ENCODE peak calls at places on chromosomes 1 and 21, in four cellular contexts. One of them, this sample, is unnamed.

GRCh38 chr1:9602794-9603167 is 14.1 kb downstream of the TMEM201 start:
- DNase-seq in K562: no peak
- DNase-seq in HCT116: no peak
- DNase-seq in GM12878: no peak
- DNase-seq in this sample: no peak

GRCh38 chr1:152654110-152654509 is 9.1 kb upstream of the LCE2D start:
- DNase-seq in K562: peak; percentile 65
- DNase-seq in HCT116: peak; percentile 32
- DNase-seq in GM12878: no peak
- DNase-seq in this sample: peak; percentile 77

GRCh38 chr1:159091547-159092397 is 15.2 kb upstream of the AIM2 start:
- DNase-seq in K562: no peak
- DNase-seq in HCT116: no peak
- DNase-seq in GM12878: no peak
- DNase-seq in this sample: no peak

GRCh38 chr21:28447453-28447852 is 545.2 kb downstream of the LTN1 start:
- DNase-seq in K562: no peak
- DNase-seq in HCT116: no peak
- DNase-seq in GM12878: no peak
- DNase-seq in this sample: no peak

GRCh38 chr1:221392453-221392852 is 349.4 kb downstream of the DUSP10 start:
- DNase-seq in K562: no peak
- DNase-seq in HCT116: no peak
- DNase-seq in GM12878: no peak
- DNase-seq in this sample: no peak

GRCh38 chr21:25657140-25657539 is 18.1 kb downstream of the JAM2 start:
- DNase-seq in K562: no peak
- DNase-seq in HCT116: peak; percentile 0
- DNase-seq in GM12878: no peak
- DNase-seq in this sample: no peak

GRCh38 chr1:66175581-66175980 is 358.4 kb upstream of the SGIP1 start:
- DNase-seq in K562: no peak
- DNase-seq in HCT116: no peak
- DNase-seq in GM12878: no peak
- DNase-seq in this sample: no peak

GRCh38 chr21:44876849-44877575 is 3.5 kb upstream of the PTTG1IP start:
- DNase-seq in K562: no peak
- DNase-seq in HCT116: no peak
- DNase-seq in GM12878: no peak
- DNase-seq in this sample: no peak

GRCh38 chr1:199282910-199283309 is 644.1 kb downstream of the PTPRC start:
- DNase-seq in K562: no peak
- DNase-seq in HCT116: no peak
- DNase-seq in GM12878: no peak
- DNase-seq in this sample: no peak

GRCh38 chr1:40634901-40635655 is 30.4 kb downstream of the RIMS3 start:
- DNase-seq in K562: no peak
- DNase-seq in HCT116: no peak
- DNase-seq in GM12878: no peak
- DNase-seq in this sample: no peak

GRCh38 chr21:32807717-32808380 is 36.3 kb upstream of the PAXBP1 start:
- DNase-seq in K562: no peak
- DNase-seq in HCT116: no peak
- DNase-seq in GM12878: no peak
- DNase-seq in this sample: peak; percentile 33

GRCh38 chr1:19110266-19110927 is 99.7 kb downstream of the UBR4 start:
- DNase-seq in K562: no peak
- DNase-seq in HCT116: no peak
- DNase-seq in GM12878: no peak
- DNase-seq in this sample: no peak

GRCh38 chr1:210332719-210333398 is 4.2 kb downstream of the HHAT start:
- DNase-seq in K562: no peak
- DNase-seq in HCT116: no peak
- DNase-seq in GM12878: peak; percentile 90
- DNase-seq in this sample: no peak

GRCh38 chr1:12572506-12572905 is 45.5 kb downstream of the DHRS3 start:
- DNase-seq in K562: no peak
- DNase-seq in HCT116: no peak
- DNase-seq in GM12878: no peak
- DNase-seq in this sample: no peak

GRCh38 chr1:98046031-98046641 is 125.3 kb upstream of the DPYD start:
- DNase-seq in K562: no peak
- DNase-seq in HCT116: no peak
- DNase-seq in GM12878: no peak
- DNase-seq in this sample: no peak

GRCh38 chr21:39087238-39087975 is 95.8 kb downstream of the PSMG1 start:
- DNase-seq in K562: no peak
- DNase-seq in HCT116: no peak
- DNase-seq in GM12878: no peak
- DNase-seq in this sample: no peak

GRCh38 chr1:215957692-215958091 is 390.6 kb downstream of the KCTD3 start:
- DNase-seq in K562: no peak
- DNase-seq in HCT116: no peak
- DNase-seq in GM12878: no peak
- DNase-seq in this sample: no peak

GRCh38 chr1:110339427-110340206 is 440 bp downstream of the RBM15 start:
- DNase-seq in K562: peak; percentile 70
- DNase-seq in HCT116: no peak
- DNase-seq in GM12878: no peak
- DNase-seq in this sample: peak; percentile 18

GRCh38 chr1:6491480-6491962 is at the start of gene PLEKHG5:
- DNase-seq in K562: no peak
- DNase-seq in HCT116: peak; percentile 60
- DNase-seq in GM12878: no peak
- DNase-seq in this sample: no peak

GRCh38 chr1:5423109-5423508 is 569.1 kb downstream of the NPHP4 start:
- DNase-seq in K562: no peak
- DNase-seq in HCT116: no peak
- DNase-seq in GM12878: no peak
- DNase-seq in this sample: no peak

GRCh38 chr1:21904725-21905520 is 32.2 kb downstream of the HSPG2 start:
- DNase-seq in K562: peak; percentile 96
- DNase-seq in HCT116: peak; percentile 18
- DNase-seq in GM12878: no peak
- DNase-seq in this sample: no peak

GRCh38 chr1:107430540-107431228 is 289.8 kb downstream of the NTNG1 start:
- DNase-seq in K562: peak; percentile 12
- DNase-seq in HCT116: no peak
- DNase-seq in GM12878: peak; percentile 39
- DNase-seq in this sample: peak; percentile 22

GRCh38 chr1:159000627-159001026 is 9.1 kb upstream of the IFI16 start:
- DNase-seq in K562: peak; percentile 15
- DNase-seq in HCT116: peak; percentile 10
- DNase-seq in GM12878: no peak
- DNase-seq in this sample: peak; percentile 59

GRCh38 chr1:36520771-36521420 is 38.2 kb upstream of the CSF3R start:
- DNase-seq in K562: no peak
- DNase-seq in HCT116: no peak
- DNase-seq in GM12878: no peak
- DNase-seq in this sample: no peak

DNA sequence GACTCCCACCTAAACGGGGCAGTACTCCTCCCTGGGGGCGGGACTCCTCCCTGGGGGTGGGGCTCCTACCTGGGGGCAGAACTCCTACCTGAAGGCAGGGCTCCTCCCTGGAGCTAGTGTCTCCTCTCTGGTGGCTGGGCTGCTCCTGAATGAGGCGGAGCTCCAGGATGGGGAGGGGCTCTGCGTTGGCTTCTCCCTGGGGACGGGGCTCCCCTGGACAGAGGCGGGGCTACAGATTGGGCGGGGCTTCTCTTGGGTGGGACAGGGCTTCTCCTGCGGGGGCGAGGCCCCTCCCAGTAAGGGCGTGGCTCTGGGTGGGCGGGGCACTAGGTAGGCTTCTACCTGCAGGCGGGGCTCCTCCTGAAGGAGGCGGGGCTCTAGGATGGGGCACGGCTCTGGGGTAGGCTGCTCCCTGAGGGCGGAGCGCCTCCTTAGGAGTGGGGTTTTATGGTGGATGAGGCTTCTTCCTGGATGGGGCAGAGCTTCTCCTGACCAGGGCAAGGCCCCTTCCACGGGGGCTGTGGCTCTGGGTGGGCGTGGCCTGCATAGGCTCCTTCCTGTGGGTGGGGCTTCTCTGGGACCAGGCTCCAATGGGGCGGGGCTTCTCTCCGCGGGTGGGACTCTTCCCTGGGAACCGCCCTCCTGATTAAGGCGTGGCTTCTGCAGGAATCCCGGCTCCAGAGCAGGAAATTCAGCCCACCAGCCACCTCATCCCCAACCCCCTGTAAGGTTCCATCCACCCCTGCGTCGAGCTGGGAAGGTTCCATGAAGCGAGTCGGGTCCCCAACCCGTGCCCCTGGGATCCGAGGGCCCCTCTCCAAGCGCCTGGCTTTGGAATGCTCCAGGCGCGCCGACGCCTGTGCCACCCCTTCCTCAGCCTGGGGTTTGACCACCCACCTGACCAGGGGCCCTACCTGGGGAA is 22.7 kb upstream of the ARF1 start:
- DNase-seq in K562: peak; percentile 90
- DNase-seq in HCT116: peak; percentile 61
- DNase-seq in GM12878: no peak
- DNase-seq in this sample: peak; percentile 87
- TF ChIP-seq ZNF274 in K562: no peak
- TF ChIP-seq ZNF274 in HCT116: no peak
- TF ChIP-seq ZNF274 in GM12878: no peak
- TF ChIP-seq ZNF274 in this sample: no peak

GRCh38 chr1:10722803-10723202 is 73.6 kb downstream of the CASZ1 start:
- DNase-seq in K562: no peak
- DNase-seq in HCT116: no peak
- DNase-seq in GM12878: no peak
- DNase-seq in this sample: no peak
- TF ChIP-seq ZNF274 in K562: no peak
- TF ChIP-seq ZNF274 in HCT116: no peak
- TF ChIP-seq ZNF274 in GM12878: no peak
- TF ChIP-seq ZNF274 in this sample: no peak

GRCh38 chr1:46539968-46540367 is 11.5 kb downstream of the KNCN start:
- DNase-seq in K562: peak; percentile 14
- DNase-seq in HCT116: no peak
- DNase-seq in GM12878: no peak
- DNase-seq in this sample: no peak
- TF ChIP-seq ZNF274 in K562: no peak
- TF ChIP-seq ZNF274 in HCT116: no peak
- TF ChIP-seq ZNF274 in GM12878: no peak
- TF ChIP-seq ZNF274 in this sample: no peak

GRCh38 chr1:206895320-206895719 is 1.9 kb upstream of the IL24 start:
- DNase-seq in K562: no peak
- DNase-seq in HCT116: no peak
- DNase-seq in GM12878: no peak
- DNase-seq in this sample: no peak
- TF ChIP-seq ZNF274 in K562: no peak
- TF ChIP-seq ZNF274 in HCT116: no peak
- TF ChIP-seq ZNF274 in GM12878: no peak
- TF ChIP-seq ZNF274 in this sample: no peak

DNA sequence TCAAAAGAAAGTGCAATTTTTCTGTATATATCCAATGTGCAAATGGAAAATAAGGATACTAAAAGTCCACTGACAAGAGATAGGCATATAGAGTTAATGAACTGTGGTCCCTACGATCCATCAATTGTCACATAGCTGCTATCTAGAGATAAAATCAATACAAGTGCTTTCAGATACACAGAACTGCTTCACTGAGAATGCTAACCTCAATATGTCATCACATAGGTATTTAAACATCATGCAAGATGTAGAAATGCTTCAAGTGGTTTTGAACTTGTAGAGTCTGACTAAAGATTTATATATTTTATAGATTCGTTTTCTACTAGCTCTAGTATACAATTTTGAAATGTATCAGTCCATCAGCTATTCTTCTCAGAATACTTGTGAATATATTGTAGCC is 1604.7 kb downstream of the PLA2G4A start:
- DNase-seq in K562: no peak
- DNase-seq in HCT116: no peak
- DNase-seq in GM12878: no peak
- DNase-seq in this sample: no peak
- TF ChIP-seq ZNF274 in K562: no peak
- TF ChIP-seq ZNF274 in HCT116: no peak
- TF ChIP-seq ZNF274 in GM12878: no peak
- TF ChIP-seq ZNF274 in this sample: no peak

DNA sequence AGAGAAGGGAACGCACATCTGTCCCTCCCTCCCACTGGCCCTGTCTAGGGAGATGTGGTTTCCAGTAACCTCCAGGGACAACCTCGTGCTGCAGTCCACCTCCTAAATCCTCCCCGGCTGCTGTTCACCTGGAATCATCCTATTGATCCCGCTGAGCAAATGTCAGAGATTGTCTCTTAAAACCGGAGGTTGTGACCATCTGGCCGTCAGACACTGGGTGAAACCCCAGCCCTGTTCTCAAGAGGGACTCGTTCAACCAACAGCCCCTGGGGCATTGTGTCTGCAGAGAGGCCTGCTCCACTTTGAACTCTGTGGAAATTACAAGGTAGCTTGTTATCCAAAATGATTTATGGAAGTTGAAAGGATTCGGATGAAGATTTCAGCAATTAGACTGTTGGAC is 498.0 kb downstream of the MATN1 start:
- DNase-seq in K562: no peak
- DNase-seq in HCT116: no peak
- DNase-seq in GM12878: no peak
- DNase-seq in this sample: no peak
- TF ChIP-seq ZNF274 in K562: no peak
- TF ChIP-seq ZNF274 in HCT116: no peak
- TF ChIP-seq ZNF274 in GM12878: no peak
- TF ChIP-seq ZNF274 in this sample: no peak

GRCh38 chr1:43312638-43313515 is 12.1 kb downstream of the TIE1 start:
- DNase-seq in K562: no peak
- DNase-seq in HCT116: no peak
- DNase-seq in GM12878: no peak
- DNase-seq in this sample: no peak
- TF ChIP-seq ZNF274 in K562: no peak
- TF ChIP-seq ZNF274 in HCT116: no peak
- TF ChIP-seq ZNF274 in GM12878: no peak
- TF ChIP-seq ZNF274 in this sample: no peak